ENCODE peak calls at places on chromosome 1, in five cellular contexts. H is astrocyte of the cerebellum, U is type B pancreatic cell, N is astrocyte of the spinal cord, I is endothelial cell. Q is an unnamed sample.
A peak's percentile ranks its signal among the peaks of the same experiment; 100 is the strongest.

GRCh38 chr1:36881541-36881940 is 152.8 kb downstream of the GRIK3 start:
- DNase-seq in H (no peak), U (peak; percentile 20), N (no peak), I (no peak), Q (no peak)

GRCh38 chr1:35622510-35623171 is 18.7 kb downstream of the PSMB2 start:
- DNase-seq in H (no peak), U (no peak), N (no peak), I (no peak), Q (no peak)

GRCh38 chr1:12305377-12305776 is 75.5 kb downstream of the VPS13D start:
- DNase-seq in H (no peak), U (no peak), N (peak; percentile 13), I (no peak), Q (no peak)

GRCh38 chr1:209673631-209674417 is 1.4 kb upstream of the G0S2 start:
- DNase-seq in H (no peak), U (no peak), N (no peak), I (no peak), Q (peak; percentile 46)

GRCh38 chr1:66535149-66535548 is 1.2 kb downstream of the SGIP1 start:
- DNase-seq in H (no peak), U (no peak), N (no peak), I (no peak), Q (no peak)

GRCh38 chr1:16969651-16970050 is 10.8 kb downstream of the MFAP2 start:
- DNase-seq in H (no peak), U (no peak), N (no peak), I (no peak), Q (no peak)

GRCh38 chr1:98929456-98929855 is 75.2 kb downstream of the PLPPR5 start:
- DNase-seq in H (no peak), U (no peak), N (no peak), I (no peak), Q (no peak)

GRCh38 chr1:68495968-68496679 is 758 bp downstream of the DEPDC1 start:
- DNase-seq in H (no peak), U (no peak), N (no peak), I (peak; percentile 3), Q (no peak)

GRCh38 chr1:21852282-21853129 is 40.4 kb downstream of the LDLRAD2 start:
- DNase-seq in H (no peak), U (no peak), N (no peak), I (no peak), Q (no peak)

GRCh38 chr1:204286841-204287387 is 72.8 kb downstream of the PLEKHA6 start:
- DNase-seq in H (no peak), U (no peak), N (no peak), I (no peak), Q (no peak)

GRCh38 chr1:117565083-117565556 is 40.7 kb upstream of the TENT5C start:
- DNase-seq in H (no peak), U (no peak), N (no peak), I (no peak), Q (no peak)

GRCh38 chr1:199522936-199523335 is 504.6 kb upstream of the NR5A2 start:
- DNase-seq in H (no peak), U (no peak), N (peak; percentile 6), I (no peak), Q (no peak)

GRCh38 chr1:230836347-230836746 is 32.0 kb downstream of the C1orf198 start:
- DNase-seq in H (no peak), U (no peak), N (no peak), I (no peak), Q (no peak)

GRCh38 chr1:84442256-84442655 is 36.8 kb upstream of the RPF1 start:
- DNase-seq in H (peak; percentile 87), U (no peak), N (peak; percentile 91), I (no peak), Q (peak; percentile 72)
- TF ChIP-seq CTCF in H (peak; percentile 35), U (peak; percentile 61), N (peak; percentile 41), I (no peak), Q (peak; percentile 54)

GRCh38 chr1:119449964-119450363 is 35.0 kb downstream of the HSD3B2 start:
- DNase-seq in H (no peak), U (no peak), N (no peak), I (no peak), Q (no peak)
- TF ChIP-seq CTCF in H (no peak), U (no peak), N (no peak), I (no peak), Q (no peak)

GRCh38 chr1:223684488-223684792 is 18.9 kb upstream of the CAPN8 start:
- DNase-seq in H (no peak), U (no peak), N (no peak), I (no peak), Q (no peak)
- TF ChIP-seq CTCF in H (no peak), U (peak; percentile 34), N (no peak), I (peak; percentile 11), Q (no peak)

GRCh38 chr1:169059391-169059790 is 47.1 kb upstream of the ATP1B1 start:
- DNase-seq in H (no peak), U (no peak), N (no peak), I (no peak), Q (no peak)

GRCh38 chr1:169060906-169061683 is 45.4 kb upstream of the ATP1B1 start:
- DNase-seq in H (no peak), U (no peak), N (no peak), I (no peak), Q (no peak)

GRCh38 chr1:169062152-169062551 is 44.3 kb upstream of the ATP1B1 start:
- DNase-seq in H (no peak), U (no peak), N (no peak), I (no peak), Q (no peak)

GRCh38 chr1:169064103-169064502 is 42.4 kb upstream of the ATP1B1 start:
- DNase-seq in H (no peak), U (no peak), N (no peak), I (no peak), Q (no peak)

DNA sequence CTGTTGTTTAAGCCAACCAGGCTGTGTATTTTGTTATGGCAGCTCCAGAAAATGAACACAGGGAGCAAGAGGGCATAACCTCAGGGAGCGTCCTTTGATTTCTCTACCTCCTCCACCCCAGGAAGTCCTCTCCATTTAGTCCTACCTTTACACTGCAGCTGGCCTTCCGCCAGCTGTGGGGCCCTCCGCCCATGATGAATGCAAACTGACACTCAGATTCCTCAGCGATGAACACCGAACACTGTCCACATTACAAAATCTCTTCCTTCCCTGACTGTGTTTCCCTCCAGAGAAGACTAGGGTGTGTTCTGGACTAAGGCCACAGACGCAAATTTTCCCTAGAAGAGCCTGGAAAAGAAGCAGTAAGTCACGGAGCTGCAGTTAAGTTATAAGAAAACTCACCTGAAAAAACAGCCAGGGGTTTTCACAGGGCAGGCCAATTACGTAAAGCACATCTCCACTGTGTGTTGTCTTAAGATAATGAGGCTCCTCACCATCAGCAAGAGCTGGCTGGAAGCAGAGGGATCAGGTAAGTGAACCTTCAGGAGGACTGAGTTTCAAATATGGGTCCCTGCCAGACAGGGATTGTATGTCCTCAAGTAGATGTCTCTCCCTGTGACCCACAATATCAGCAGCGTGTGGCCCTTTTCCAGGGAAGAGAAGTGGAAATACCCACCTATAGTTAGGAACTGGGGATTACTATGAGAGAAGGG is 46.3 kb upstream of the ATP1B1 start:
- DNase-seq in H (no peak), U (no peak), N (no peak), I (no peak), Q (no peak)
- TF ChIP-seq CTCF in H (no peak), U (no peak), N (no peak), I (no peak), Q (no peak)